ENCODE peak calls at places on chromosomes 7 and 10, in nine cellular contexts. One of them, this sample, is unnamed.

GRCh38 chr10:24344279-24344678 is 135.3 kb downstream of the KIAA1217 start:
- DNase-seq in endodermal cell: no peak
- DNase-seq in IMR-90: peak; percentile 98
- DNase-seq in HL-60: no peak
- DNase-seq in heart left ventricle: no peak
- DNase-seq in PC-3: peak; percentile 94
- DNase-seq in BJ: peak; percentile 95
- DNase-seq in H7: no peak
- DNase-seq in lung: no peak
- DNase-seq in this sample: peak; percentile 74

GRCh38 chr10:131184503-131184902 is 127.0 kb downstream of the TCERG1L start:
- DNase-seq in IMR-90: no peak
- DNase-seq in heart left ventricle: no peak
- DNase-seq in H7: no peak
- DNase-seq in HL-60: no peak
- DNase-seq in BJ: no peak
- DNase-seq in endodermal cell: peak; percentile 30
- DNase-seq in PC-3: no peak
- DNase-seq in lung: no peak
- DNase-seq in this sample: no peak

GRCh38 chr7:46551603-46552002 is 630.5 kb upstream of the IGFBP3 start:
- DNase-seq in IMR-90: no peak
- DNase-seq in endodermal cell: no peak
- DNase-seq in PC-3: no peak
- DNase-seq in H7: no peak
- DNase-seq in lung: no peak
- DNase-seq in heart left ventricle: no peak
- DNase-seq in HL-60: no peak
- DNase-seq in BJ: no peak
- DNase-seq in this sample: no peak

GRCh38 chr7:66013938-66014337 is 31.9 kb upstream of the GUSB start:
- DNase-seq in BJ: no peak
- DNase-seq in endodermal cell: peak; percentile 76
- DNase-seq in IMR-90: peak; percentile 62
- DNase-seq in PC-3: peak; percentile 35
- DNase-seq in lung: peak; percentile 56
- DNase-seq in heart left ventricle: peak; percentile 29
- DNase-seq in H7: peak; percentile 33
- DNase-seq in HL-60: peak; percentile 37
- DNase-seq in this sample: peak; percentile 44

GRCh38 chr7:131898418-131898817 is 342.0 kb upstream of the PODXL start:
- DNase-seq in H7: no peak
- DNase-seq in BJ: no peak
- DNase-seq in PC-3: peak; percentile 15
- DNase-seq in heart left ventricle: no peak
- DNase-seq in endodermal cell: peak; percentile 34
- DNase-seq in IMR-90: no peak
- DNase-seq in HL-60: peak; percentile 39
- DNase-seq in lung: no peak
- DNase-seq in this sample: no peak

GRCh38 chr7:19754521-19755116 is 18.8 kb downstream of the TMEM196 start:
- DNase-seq in HL-60: no peak
- DNase-seq in lung: no peak
- DNase-seq in BJ: peak; percentile 5
- DNase-seq in PC-3: peak; percentile 88
- DNase-seq in endodermal cell: no peak
- DNase-seq in heart left ventricle: no peak
- DNase-seq in H7: peak; percentile 5
- DNase-seq in IMR-90: peak; percentile 12
- DNase-seq in this sample: peak; percentile 53

GRCh38 chr10:37732685-37733084 is 124.7 kb downstream of the ZNF248 start:
- DNase-seq in lung: no peak
- DNase-seq in BJ: no peak
- DNase-seq in PC-3: peak; percentile 97
- DNase-seq in endodermal cell: no peak
- DNase-seq in HL-60: no peak
- DNase-seq in H7: no peak
- DNase-seq in heart left ventricle: no peak
- DNase-seq in IMR-90: peak; percentile 1
- DNase-seq in this sample: no peak

GRCh38 chr7:137944168-137944567 is 57.7 kb downstream of the CREB3L2 start:
- DNase-seq in IMR-90: peak; percentile 95
- DNase-seq in PC-3: peak; percentile 23
- DNase-seq in H7: no peak
- DNase-seq in BJ: no peak
- DNase-seq in heart left ventricle: no peak
- DNase-seq in lung: no peak
- DNase-seq in endodermal cell: no peak
- DNase-seq in HL-60: no peak
- DNase-seq in this sample: no peak

GRCh38 chr7:102425639-102426267 is 7.6 kb upstream of the ORAI2 start:
- DNase-seq in IMR-90: no peak
- DNase-seq in heart left ventricle: no peak
- DNase-seq in HL-60: peak; percentile 95
- DNase-seq in H7: peak; percentile 78
- DNase-seq in lung: peak; percentile 62
- DNase-seq in endodermal cell: peak; percentile 59
- DNase-seq in BJ: no peak
- DNase-seq in PC-3: no peak
- DNase-seq in this sample: no peak

GRCh38 chr7:66521675-66522074 is 107.0 kb upstream of the KCTD7 start:
- DNase-seq in endodermal cell: no peak
- DNase-seq in HL-60: no peak
- DNase-seq in heart left ventricle: no peak
- DNase-seq in H7: no peak
- DNase-seq in IMR-90: no peak
- DNase-seq in lung: no peak
- DNase-seq in PC-3: no peak
- DNase-seq in BJ: no peak
- DNase-seq in this sample: no peak

GRCh38 chr7:44144426-44144967 is 3.4 kb upstream of the MYL7 start:
- DNase-seq in PC-3: no peak
- DNase-seq in heart left ventricle: no peak
- DNase-seq in endodermal cell: no peak
- DNase-seq in H7: no peak
- DNase-seq in IMR-90: no peak
- DNase-seq in HL-60: no peak
- DNase-seq in lung: no peak
- DNase-seq in BJ: no peak
- DNase-seq in this sample: no peak

GRCh38 chr7:44144968-44145418 is 3.9 kb upstream of the MYL7 start:
- DNase-seq in lung: no peak
- DNase-seq in H7: peak; percentile 74
- DNase-seq in HL-60: no peak
- DNase-seq in heart left ventricle: no peak
- DNase-seq in endodermal cell: no peak
- DNase-seq in IMR-90: no peak
- DNase-seq in PC-3: no peak
- DNase-seq in BJ: no peak
- DNase-seq in this sample: no peak

GRCh38 chr7:44145419-44145968 is 4.4 kb upstream of the MYL7 start:
- DNase-seq in PC-3: no peak
- DNase-seq in H7: peak; percentile 81
- DNase-seq in IMR-90: no peak
- DNase-seq in heart left ventricle: no peak
- DNase-seq in HL-60: no peak
- DNase-seq in lung: no peak
- DNase-seq in endodermal cell: peak; percentile 68
- DNase-seq in BJ: no peak
- DNase-seq in this sample: peak; percentile 45

GRCh38 chr7:44147026-44147881 is 6.1 kb upstream of the MYL7 start:
- DNase-seq in PC-3: no peak
- DNase-seq in endodermal cell: peak; percentile 64
- DNase-seq in lung: no peak
- DNase-seq in HL-60: no peak
- DNase-seq in heart left ventricle: no peak
- DNase-seq in H7: peak; percentile 74
- DNase-seq in BJ: no peak
- DNase-seq in IMR-90: no peak
- DNase-seq in this sample: no peak

GRCh38 chr7:44145969-44146897 is 5.1 kb upstream of the MYL7 start:
- DNase-seq in IMR-90: peak; percentile 12
- DNase-seq in H7: peak; percentile 100
- DNase-seq in PC-3: no peak
- DNase-seq in lung: peak; percentile 77
- DNase-seq in HL-60: no peak
- DNase-seq in endodermal cell: peak; percentile 98
- DNase-seq in BJ: no peak
- DNase-seq in heart left ventricle: peak; percentile 83
- DNase-seq in this sample: peak; percentile 78
- H3K4me3 ChIP-seq in IMR-90: peak overlapping the region; percentile 43
- H3K4me3 ChIP-seq in H7: peak overlapping the region; percentile 54
- H3K4me3 ChIP-seq in PC-3: no peak overlapping the region
- H3K4me3 ChIP-seq in lung: peak overlapping the region; percentile 20
- H3K4me3 ChIP-seq in HL-60: no peak overlapping the region
- H3K4me3 ChIP-seq in endodermal cell: no peak overlapping the region
- H3K4me3 ChIP-seq in BJ: peak overlapping the region; percentile 25
- H3K4me3 ChIP-seq in heart left ventricle: peak overlapping the region; percentile 54
- H3K4me3 ChIP-seq in this sample: peak overlapping the region; percentile 56

GRCh38 chr7:75639893-75640600 is 98.7 kb downstream of the HIP1 start:
- DNase-seq in HL-60: no peak
- DNase-seq in BJ: no peak
- DNase-seq in endodermal cell: no peak
- DNase-seq in H7: no peak
- DNase-seq in PC-3: peak; percentile 1
- DNase-seq in IMR-90: no peak
- DNase-seq in lung: no peak
- DNase-seq in heart left ventricle: no peak
- DNase-seq in this sample: no peak
- H3K4me3 ChIP-seq in HL-60: peak overlapping the region; percentile 59
- H3K4me3 ChIP-seq in BJ: peak overlapping the region; percentile 53
- H3K4me3 ChIP-seq in endodermal cell: peak overlapping the region; percentile 74
- H3K4me3 ChIP-seq in H7: peak overlapping the region; percentile 67
- H3K4me3 ChIP-seq in PC-3: peak overlapping the region; percentile 87
- H3K4me3 ChIP-seq in IMR-90: peak overlapping the region; percentile 45
- H3K4me3 ChIP-seq in lung: peak overlapping the region; percentile 60
- H3K4me3 ChIP-seq in heart left ventricle: peak overlapping the region; percentile 75
- H3K4me3 ChIP-seq in this sample: peak overlapping the region; percentile 55

GRCh38 chr10:56823849-56824248 is 462.8 kb upstream of the ZWINT start:
- DNase-seq in heart left ventricle: no peak
- DNase-seq in endodermal cell: no peak
- DNase-seq in lung: no peak
- DNase-seq in BJ: no peak
- DNase-seq in HL-60: no peak
- DNase-seq in PC-3: peak; percentile 28
- DNase-seq in H7: peak; percentile 3
- DNase-seq in IMR-90: no peak
- DNase-seq in this sample: no peak
- H3K4me3 ChIP-seq in heart left ventricle: no peak overlapping the region
- H3K4me3 ChIP-seq in endodermal cell: no peak overlapping the region
- H3K4me3 ChIP-seq in lung: no peak overlapping the region
- H3K4me3 ChIP-seq in BJ: no peak overlapping the region
- H3K4me3 ChIP-seq in HL-60: no peak overlapping the region
- H3K4me3 ChIP-seq in PC-3: no peak overlapping the region
- H3K4me3 ChIP-seq in H7: no peak overlapping the region
- H3K4me3 ChIP-seq in IMR-90: no peak overlapping the region
- H3K4me3 ChIP-seq in this sample: no peak overlapping the region

GRCh38 chr10:59176241-59177030 is at the start of gene PHYHIPL:
- DNase-seq in IMR-90: no peak
- DNase-seq in lung: no peak
- DNase-seq in heart left ventricle: peak; percentile 4
- DNase-seq in endodermal cell: peak; percentile 81
- DNase-seq in HL-60: no peak
- DNase-seq in BJ: no peak
- DNase-seq in PC-3: no peak
- DNase-seq in H7: peak; percentile 69
- DNase-seq in this sample: peak; percentile 15
- H3K4me3 ChIP-seq in IMR-90: no peak within 1 kb of the TSS
- H3K4me3 ChIP-seq in lung: no peak within 1 kb of the TSS
- H3K4me3 ChIP-seq in heart left ventricle: peak within 1 kb of the TSS; percentile 36
- H3K4me3 ChIP-seq in endodermal cell: peak within 1 kb of the TSS; percentile 77
- H3K4me3 ChIP-seq in HL-60: no peak within 1 kb of the TSS
- H3K4me3 ChIP-seq in BJ: no peak within 1 kb of the TSS
- H3K4me3 ChIP-seq in PC-3: no peak within 1 kb of the TSS
- H3K4me3 ChIP-seq in H7: peak within 1 kb of the TSS; percentile 40
- H3K4me3 ChIP-seq in this sample: no peak within 1 kb of the TSS

DNA sequence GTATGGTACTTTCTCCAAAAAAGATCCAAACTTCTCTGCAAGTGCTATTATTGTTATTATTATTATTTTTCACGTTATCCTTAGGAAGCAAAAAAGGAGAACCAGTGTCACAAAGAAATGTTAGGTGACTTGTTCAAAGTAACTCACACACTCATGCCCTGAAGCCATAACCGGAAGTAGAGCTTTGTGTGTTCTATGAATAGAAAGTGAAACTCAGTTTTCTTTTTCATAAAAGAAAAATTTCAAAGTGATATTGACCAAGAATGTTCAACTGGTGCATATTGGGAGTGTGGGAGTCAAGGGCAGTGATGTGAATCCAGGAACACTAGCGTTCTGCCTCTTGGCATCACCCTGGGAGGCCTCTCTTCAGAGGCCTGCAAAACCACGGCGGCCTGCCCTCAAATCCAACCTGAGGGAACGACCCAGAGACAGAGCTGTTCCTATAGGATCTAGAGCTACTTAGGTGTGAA is 106.1 kb downstream of the PRKCQ start:
- DNase-seq in heart left ventricle: no peak
- DNase-seq in IMR-90: no peak
- DNase-seq in lung: no peak
- DNase-seq in BJ: no peak
- DNase-seq in HL-60: peak; percentile 29
- DNase-seq in H7: no peak
- DNase-seq in PC-3: no peak
- DNase-seq in endodermal cell: no peak
- DNase-seq in this sample: no peak
- H3K4me3 ChIP-seq in heart left ventricle: no peak overlapping the region
- H3K4me3 ChIP-seq in IMR-90: no peak overlapping the region
- H3K4me3 ChIP-seq in lung: no peak overlapping the region
- H3K4me3 ChIP-seq in BJ: no peak overlapping the region
- H3K4me3 ChIP-seq in HL-60: no peak overlapping the region
- H3K4me3 ChIP-seq in H7: no peak overlapping the region
- H3K4me3 ChIP-seq in PC-3: no peak overlapping the region
- H3K4me3 ChIP-seq in endodermal cell: no peak overlapping the region
- H3K4me3 ChIP-seq in this sample: no peak overlapping the region